ENCODE peak calls at places on chromosomes 7 and 10, in seven cellular contexts. One of them, this sample, is unnamed. For H3K4me1, the result is how much of the 10 kb centered on the place peaks cover.

GRCh38 chr7:147579148-147579547 is 1011.4 kb upstream of the C7orf33 start:
- DNase-seq in adrenal gland: no peak
- DNase-seq in HCT116: no peak
- DNase-seq in body of pancreas: no peak
- DNase-seq in heart left ventricle: no peak
- DNase-seq in heart right ventricle: no peak
- DNase-seq in mammary epithelial cell: no peak
- DNase-seq in this sample: no peak

GRCh38 chr7:157089100-157089510 is 49.6 kb upstream of the UBE3C start:
- DNase-seq in body of pancreas: no peak
- DNase-seq in HCT116: no peak
- DNase-seq in adrenal gland: no peak
- DNase-seq in mammary epithelial cell: no peak
- DNase-seq in heart left ventricle: no peak
- DNase-seq in heart right ventricle: no peak
- DNase-seq in this sample: no peak

GRCh38 chr10:126016156-126016805 is 119.9 kb downstream of the FANK1 start:
- DNase-seq in HCT116: no peak
- DNase-seq in heart right ventricle: no peak
- DNase-seq in body of pancreas: no peak
- DNase-seq in mammary epithelial cell: peak
- DNase-seq in adrenal gland: no peak
- DNase-seq in heart left ventricle: no peak
- DNase-seq in this sample: no peak

GRCh38 chr10:10778959-10779358 is 238.7 kb upstream of the CELF2 start:
- DNase-seq in heart right ventricle: no peak
- DNase-seq in mammary epithelial cell: no peak
- DNase-seq in body of pancreas: no peak
- DNase-seq in adrenal gland: no peak
- DNase-seq in HCT116: no peak
- DNase-seq in heart left ventricle: no peak
- DNase-seq in this sample: no peak

GRCh38 chr10:60235001-60235400 is 154.7 kb downstream of the ANK3 start:
- DNase-seq in body of pancreas: no peak
- DNase-seq in adrenal gland: no peak
- DNase-seq in HCT116: no peak
- DNase-seq in mammary epithelial cell: peak
- DNase-seq in heart right ventricle: peak
- DNase-seq in heart left ventricle: peak
- DNase-seq in this sample: no peak

GRCh38 chr7:42471573-42472174 is 234.7 kb upstream of the GLI3 start:
- DNase-seq in heart left ventricle: no peak
- DNase-seq in mammary epithelial cell: peak
- DNase-seq in heart right ventricle: no peak
- DNase-seq in body of pancreas: no peak
- DNase-seq in adrenal gland: no peak
- DNase-seq in HCT116: no peak
- DNase-seq in this sample: no peak

GRCh38 chr7:503575-504111 is 16.0 kb downstream of the PDGFA start:
- DNase-seq in body of pancreas: peak
- DNase-seq in HCT116: no peak
- DNase-seq in heart left ventricle: peak
- DNase-seq in mammary epithelial cell: no peak
- DNase-seq in heart right ventricle: peak
- DNase-seq in adrenal gland: no peak
- DNase-seq in this sample: no peak

GRCh38 chr7:92836489-92837213 is at the start of gene CDK6:
- DNase-seq in HCT116: no peak
- DNase-seq in adrenal gland: peak
- DNase-seq in heart right ventricle: peak
- DNase-seq in body of pancreas: peak
- DNase-seq in heart left ventricle: peak
- DNase-seq in mammary epithelial cell: peak
- DNase-seq in this sample: peak

GRCh38 chr7:132161231-132161915 is 414.9 kb downstream of the PLXNA4 start:
- DNase-seq in mammary epithelial cell: no peak
- DNase-seq in heart left ventricle: peak
- DNase-seq in body of pancreas: no peak
- DNase-seq in heart right ventricle: peak
- DNase-seq in adrenal gland: peak
- DNase-seq in HCT116: no peak
- DNase-seq in this sample: no peak

GRCh38 chr10:58044072-58044471 is 223.6 kb downstream of the IPMK start:
- DNase-seq in adrenal gland: no peak
- DNase-seq in mammary epithelial cell: peak
- DNase-seq in heart left ventricle: no peak
- DNase-seq in heart right ventricle: no peak
- DNase-seq in body of pancreas: no peak
- DNase-seq in HCT116: no peak
- DNase-seq in this sample: no peak

GRCh38 chr10:69130251-69130650 is 6.3 kb downstream of the VPS26A start:
- DNase-seq in adrenal gland: no peak
- DNase-seq in heart right ventricle: no peak
- DNase-seq in HCT116: no peak
- DNase-seq in heart left ventricle: no peak
- DNase-seq in mammary epithelial cell: peak
- DNase-seq in body of pancreas: no peak
- DNase-seq in this sample: no peak

GRCh38 chr7:50342616-50343114 is 38.1 kb downstream of the IKZF1 start:
- DNase-seq in heart left ventricle: no peak
- DNase-seq in body of pancreas: peak
- DNase-seq in heart right ventricle: no peak
- DNase-seq in mammary epithelial cell: no peak
- DNase-seq in adrenal gland: no peak
- DNase-seq in HCT116: no peak
- DNase-seq in this sample: no peak

GRCh38 chr7:73521636-73522080 is 435 bp downstream of the BAZ1B start:
- DNase-seq in mammary epithelial cell: no peak
- DNase-seq in heart left ventricle: no peak
- DNase-seq in body of pancreas: no peak
- DNase-seq in HCT116: no peak
- DNase-seq in adrenal gland: peak
- DNase-seq in heart right ventricle: no peak
- DNase-seq in this sample: peak

GRCh38 chr7:573496-574295 is 54.0 kb upstream of the PDGFA start:
- DNase-seq in heart left ventricle: no peak
- DNase-seq in body of pancreas: no peak
- DNase-seq in mammary epithelial cell: no peak
- DNase-seq in adrenal gland: no peak
- DNase-seq in heart right ventricle: no peak
- DNase-seq in HCT116: no peak
- DNase-seq in this sample: no peak

GRCh38 chr7:23467731-23468720 is 2.3 kb downstream of the IGF2BP3 start:
- DNase-seq in heart left ventricle: no peak
- DNase-seq in body of pancreas: no peak
- DNase-seq in mammary epithelial cell: peak
- DNase-seq in adrenal gland: no peak
- DNase-seq in heart right ventricle: no peak
- DNase-seq in HCT116: no peak
- DNase-seq in this sample: no peak

GRCh38 chr7:108045154-108045553 is 42.2 kb upstream of the LAMB1 start:
- DNase-seq in HCT116: no peak
- DNase-seq in heart left ventricle: no peak
- DNase-seq in mammary epithelial cell: no peak
- DNase-seq in adrenal gland: no peak
- DNase-seq in heart right ventricle: no peak
- DNase-seq in body of pancreas: no peak
- DNase-seq in this sample: no peak

GRCh38 chr7:84389242-84389641 is 194.7 kb upstream of the SEMA3A start:
- DNase-seq in heart right ventricle: no peak
- DNase-seq in mammary epithelial cell: no peak
- DNase-seq in body of pancreas: no peak
- DNase-seq in heart left ventricle: no peak
- DNase-seq in HCT116: no peak
- DNase-seq in adrenal gland: no peak
- DNase-seq in this sample: no peak

GRCh38 chr7:101258243-101258731 is 13.4 kb upstream of the FIS1 start:
- DNase-seq in heart right ventricle: no peak
- DNase-seq in body of pancreas: no peak
- DNase-seq in adrenal gland: no peak
- DNase-seq in mammary epithelial cell: no peak
- DNase-seq in heart left ventricle: no peak
- DNase-seq in HCT116: no peak
- DNase-seq in this sample: no peak

GRCh38 chr10:7891634-7892033 is 73.3 kb downstream of the TAF3 start:
- DNase-seq in mammary epithelial cell: no peak
- DNase-seq in adrenal gland: no peak
- DNase-seq in HCT116: no peak
- DNase-seq in heart left ventricle: no peak
- DNase-seq in heart right ventricle: no peak
- DNase-seq in body of pancreas: no peak
- DNase-seq in this sample: no peak

DNA sequence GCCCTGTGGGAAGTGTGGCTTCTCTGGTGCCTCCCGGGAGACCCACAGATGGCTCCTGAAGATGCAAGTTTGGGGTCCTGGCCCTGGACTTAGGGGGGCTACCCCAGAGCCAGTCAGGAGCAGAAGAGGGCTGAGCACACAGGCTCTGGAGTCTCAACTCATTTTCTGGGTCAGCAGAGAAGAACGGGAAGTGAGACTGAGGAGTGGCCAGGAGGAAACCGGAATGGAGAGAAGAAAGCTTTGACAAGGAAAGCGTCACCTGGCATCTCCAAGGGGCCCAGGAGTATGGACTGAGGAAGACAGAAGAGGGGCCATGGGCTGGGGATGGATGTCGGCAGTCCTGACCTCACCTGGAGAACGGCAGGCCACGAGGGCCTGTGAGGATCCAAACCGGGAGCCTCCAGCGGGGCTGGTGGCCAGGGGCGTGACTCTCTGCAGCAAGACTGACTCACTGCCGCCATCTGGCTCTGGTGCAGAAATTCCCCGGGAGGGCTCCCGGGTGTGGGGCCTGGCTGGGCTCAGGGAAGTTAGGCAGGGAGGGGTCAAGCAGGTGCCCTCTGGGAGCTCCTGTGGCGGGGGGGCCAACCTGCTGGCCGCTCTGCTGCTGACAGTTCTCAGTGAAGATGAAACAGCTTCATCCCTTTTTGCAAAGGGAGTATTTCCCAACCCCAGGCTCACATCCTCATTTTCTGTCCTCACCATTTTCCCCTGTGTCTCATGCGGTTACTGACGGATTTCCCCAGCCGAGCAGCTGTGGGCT is 23.6 kb downstream of the DAGLB start:
- DNase-seq in mammary epithelial cell: peak
- DNase-seq in HCT116: no peak
- DNase-seq in heart right ventricle: peak
- DNase-seq in body of pancreas: peak
- DNase-seq in adrenal gland: no peak
- DNase-seq in heart left ventricle: peak
- DNase-seq in this sample: no peak
- TF ChIP-seq CTCF in mammary epithelial cell: peak
- TF ChIP-seq CTCF in HCT116: no peak
- TF ChIP-seq CTCF in heart right ventricle: no peak
- TF ChIP-seq CTCF in body of pancreas: no peak
- TF ChIP-seq CTCF in adrenal gland: no peak
- TF ChIP-seq CTCF in heart left ventricle: no peak
- TF ChIP-seq CTCF in this sample: no peak

DNA sequence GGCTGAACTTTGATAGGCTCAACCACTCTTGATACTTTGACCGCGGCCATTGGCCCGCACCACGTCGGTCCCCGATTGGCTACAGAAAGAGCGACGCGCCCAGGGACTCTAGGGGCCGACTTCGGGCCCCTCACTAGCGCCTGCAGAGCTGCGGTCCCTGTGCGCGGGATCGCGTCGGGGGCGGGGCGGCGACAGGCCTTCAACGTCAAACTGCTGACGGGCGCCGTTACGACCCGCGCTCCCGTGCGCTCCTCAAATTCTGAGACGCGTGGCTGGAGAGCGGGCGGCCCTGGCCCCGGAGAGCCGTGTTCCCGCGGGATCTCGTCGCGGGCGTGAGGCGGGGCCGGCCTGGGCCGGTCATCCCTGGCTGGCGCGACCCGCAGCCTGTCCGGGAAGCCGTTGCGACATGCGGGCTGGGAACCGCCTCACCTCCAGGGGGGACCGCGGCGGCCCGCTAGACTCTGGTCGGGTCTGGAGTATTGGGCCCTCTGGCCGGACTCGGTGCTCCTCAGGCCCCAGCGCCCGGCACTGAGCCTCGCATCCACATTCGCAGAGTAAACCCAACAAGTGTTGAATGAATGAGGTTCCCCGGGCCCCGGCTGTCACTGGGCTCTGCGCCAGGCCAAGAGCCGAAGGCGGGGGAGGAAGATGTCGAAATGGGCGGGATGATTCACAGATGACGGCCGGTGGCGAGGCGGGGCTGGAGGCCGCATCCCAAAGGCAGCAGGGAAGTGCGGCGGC is 644 bp upstream of the SLC25A28 start:
- DNase-seq in heart left ventricle: peak
- DNase-seq in heart right ventricle: peak
- DNase-seq in adrenal gland: peak
- DNase-seq in body of pancreas: peak
- DNase-seq in HCT116: peak
- DNase-seq in mammary epithelial cell: peak
- DNase-seq in this sample: peak
- H3K4me1 ChIP-seq in heart left ventricle: under half
- H3K4me1 ChIP-seq in heart right ventricle: under half
- H3K4me1 ChIP-seq in adrenal gland: under half
- H3K4me1 ChIP-seq in body of pancreas: under half
- H3K4me1 ChIP-seq in HCT116: under half
- H3K4me1 ChIP-seq in mammary epithelial cell: under half
- H3K4me1 ChIP-seq in this sample: under half

DNA sequence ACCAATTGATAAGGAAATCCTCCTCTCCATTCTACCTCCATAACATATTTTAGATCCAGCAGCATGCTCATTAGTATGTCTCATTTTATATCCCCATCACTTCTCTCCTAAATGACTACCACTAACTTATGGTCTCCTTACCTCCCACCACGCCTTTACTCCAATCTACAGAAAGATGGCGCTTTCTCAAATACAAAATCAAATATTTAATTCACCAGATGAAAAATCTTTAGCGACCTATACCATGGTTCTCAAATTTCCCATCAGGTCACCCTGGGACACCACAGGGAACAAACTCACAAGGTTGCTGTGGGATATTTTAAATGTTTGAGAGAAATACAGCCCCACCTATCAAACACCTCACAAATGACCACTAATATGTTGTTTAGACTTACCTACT is 27.0 kb upstream of the EBLN1 start:
- DNase-seq in heart left ventricle: no peak
- DNase-seq in adrenal gland: no peak
- DNase-seq in body of pancreas: no peak
- DNase-seq in mammary epithelial cell: no peak
- DNase-seq in HCT116: no peak
- DNase-seq in heart right ventricle: no peak
- DNase-seq in this sample: no peak
- TF ChIP-seq CTCF in heart left ventricle: no peak
- TF ChIP-seq CTCF in adrenal gland: no peak
- TF ChIP-seq CTCF in body of pancreas: no peak
- TF ChIP-seq CTCF in mammary epithelial cell: no peak
- TF ChIP-seq CTCF in HCT116: no peak
- TF ChIP-seq CTCF in heart right ventricle: no peak
- TF ChIP-seq CTCF in this sample: no peak

DNA sequence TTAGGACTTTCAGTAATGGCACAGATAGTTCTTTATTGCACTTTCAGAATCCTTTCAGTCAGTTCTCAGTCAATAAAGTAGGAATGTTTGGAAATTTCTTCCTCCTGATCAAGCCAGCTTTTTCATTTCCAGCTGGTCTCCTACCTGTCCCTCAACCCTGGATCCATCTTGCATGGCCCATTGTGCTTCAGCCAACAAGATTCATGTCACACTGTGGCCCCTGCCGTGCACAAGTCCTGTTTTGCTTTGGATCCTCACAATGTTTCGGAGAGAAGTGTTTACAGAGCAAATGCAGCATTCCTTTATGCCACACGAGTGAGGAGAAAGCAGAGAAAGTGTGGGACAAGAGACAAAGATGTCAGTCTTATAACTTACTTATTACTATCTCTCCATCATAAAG is 1694.7 kb upstream of the LRRTM3 start:
- DNase-seq in body of pancreas: no peak
- DNase-seq in adrenal gland: no peak
- DNase-seq in heart left ventricle: no peak
- DNase-seq in mammary epithelial cell: no peak
- DNase-seq in heart right ventricle: no peak
- DNase-seq in HCT116: no peak
- DNase-seq in this sample: no peak
- H3K4me1 ChIP-seq in body of pancreas: under half
- H3K4me1 ChIP-seq in adrenal gland: under half
- H3K4me1 ChIP-seq in heart left ventricle: under half
- H3K4me1 ChIP-seq in mammary epithelial cell: under half
- H3K4me1 ChIP-seq in heart right ventricle: under half
- H3K4me1 ChIP-seq in HCT116: under half
- H3K4me1 ChIP-seq in this sample: under half